ENCODE peak calls at places on chromosomes 4 and X, in seven cellular contexts. W, V, I, A, J, R and Z are unnamed samples.

GRCh38 chrX:151365579-151365978 is 31.4 kb upstream of the VMA21 start:
- DNase-seq in W (no peak), A (no peak), J (no peak), I (no peak), V (no peak), R (no peak), Z (no peak)

GRCh38 chr4:124322234-124322831 is 390.2 kb downstream of the ANKRD50 start:
- DNase-seq in R (no peak), A (no peak), W (peak; percentile 24), I (no peak), J (peak; percentile 77), V (peak; percentile 29), Z (no peak)

GRCh38 chrX:44903107-44903506 is 30.1 kb downstream of the KDM6A start:
- DNase-seq in R (no peak), W (peak; percentile 86), I (no peak), J (peak; percentile 48), A (no peak), V (no peak), Z (peak; percentile 22)

GRCh38 chr4:174423257-174423944 is 98.9 kb downstream of the HPGD start:
- DNase-seq in V (no peak), I (no peak), W (peak; percentile 95), R (peak; percentile 18), J (peak; percentile 69), A (no peak), Z (peak; percentile 46)

GRCh38 chr4:3792813-3793212 is 26.6 kb downstream of the ADRA2C start:
- DNase-seq in I (peak; percentile 13), J (no peak), A (peak; percentile 63), R (no peak), W (no peak), V (peak; percentile 82), Z (peak; percentile 15)

GRCh38 chr4:105944535-105944934 is 49.3 kb downstream of the NPNT start:
- DNase-seq in I (no peak), A (no peak), V (no peak), W (no peak), J (peak; percentile 71), R (no peak), Z (no peak)

GRCh38 chr4:121145430-121145829 is 18.7 kb downstream of the TNIP3 start:
- DNase-seq in V (no peak), J (no peak), I (no peak), W (no peak), A (no peak), R (no peak), Z (no peak)

GRCh38 chr4:151000747-151001429 is 14.2 kb downstream of the LRBA start:
- DNase-seq in W (no peak), I (no peak), R (no peak), V (peak; percentile 9), A (no peak), J (no peak), Z (no peak)

GRCh38 chrX:21374994-21375794 is 976 bp downstream of the CNKSR2 start:
- DNase-seq in R (no peak), W (no peak), V (peak; percentile 28), J (no peak), A (peak; percentile 3), I (peak; percentile 32), Z (peak; percentile 12)

GRCh38 chr4:37827030-37827705 is 682 bp downstream of the PGM2 start:
- DNase-seq in R (no peak), W (peak; percentile 65), J (peak; percentile 48), I (no peak), V (no peak), A (no peak), Z (peak; percentile 31)

GRCh38 chrX:67555578-67556203 is 11.9 kb downstream of the AR start:
- DNase-seq in W (peak; percentile 15), R (peak; percentile 14), I (peak; percentile 47), A (peak; percentile 18), J (peak; percentile 64), V (peak; percentile 32), Z (no peak)

GRCh38 chr4:113436360-113436759 is 325.2 kb downstream of the CAMK2D start:
- DNase-seq in A (no peak), W (peak; percentile 48), J (peak; percentile 91), I (no peak), V (no peak), R (peak; percentile 67), Z (no peak)

GRCh38 chr4:144403903-144404302 is 242.1 kb upstream of the HHIP start:
- DNase-seq in W (no peak), I (no peak), J (no peak), V (no peak), A (no peak), R (no peak), Z (no peak)

GRCh38 chr4:110609044-110609750 is 13.7 kb downstream of the PITX2 start:
- DNase-seq in A (no peak), I (no peak), R (no peak), V (peak; percentile 52), W (no peak), J (no peak), Z (no peak)

GRCh38 chr4:125316391-125316780 is 1.6 kb downstream of the FAT4 start:
- DNase-seq in I (peak; percentile 65), R (peak; percentile 33), V (peak; percentile 44), J (peak; percentile 41), A (peak; percentile 25), W (no peak), Z (peak; percentile 4)

GRCh38 chr4:81166431-81166830 is 48.6 kb downstream of the PRKG2 start:
- DNase-seq in W (peak; percentile 55), V (no peak), R (no peak), I (no peak), J (no peak), A (no peak), Z (no peak)

GRCh38 chr4:15234585-15235126 is 193.2 kb upstream of the C1QTNF7 start:
- DNase-seq in I (no peak), V (no peak), R (no peak), A (no peak), W (peak; percentile 92), J (peak; percentile 90), Z (no peak)

GRCh38 chrX:47080215-47080914 is 2.1 kb downstream of the RGN start:
- DNase-seq in W (no peak), A (no peak), J (no peak), V (no peak), R (no peak), I (no peak), Z (no peak)

GRCh38 chr4:82528074-82528473 is 33.7 kb downstream of the TMEM150C start:
- DNase-seq in J (no peak), A (no peak), V (no peak), I (no peak), R (no peak), W (no peak), Z (no peak)

GRCh38 chrX:149515954-149516602 is 11.0 kb upstream of the IDS start:
- DNase-seq in I (no peak), W (no peak), R (no peak), J (no peak), A (no peak), V (no peak), Z (no peak)

GRCh38 chrX:149511081-149511480 is 6.0 kb upstream of the IDS start:
- DNase-seq in A (no peak), W (peak; percentile 45), I (no peak), J (no peak), V (no peak), R (no peak), Z (no peak)

GRCh38 chrX:149510386-149510785 is 5.3 kb upstream of the IDS start:
- DNase-seq in W (no peak), R (no peak), V (peak; percentile 13), I (no peak), A (no peak), J (no peak), Z (no peak)

GRCh38 chrX:149513713-149514427 is 8.8 kb upstream of the IDS start:
- DNase-seq in A (no peak), V (no peak), I (no peak), W (no peak), R (no peak), J (peak; percentile 70), Z (peak; percentile 24)

DNA sequence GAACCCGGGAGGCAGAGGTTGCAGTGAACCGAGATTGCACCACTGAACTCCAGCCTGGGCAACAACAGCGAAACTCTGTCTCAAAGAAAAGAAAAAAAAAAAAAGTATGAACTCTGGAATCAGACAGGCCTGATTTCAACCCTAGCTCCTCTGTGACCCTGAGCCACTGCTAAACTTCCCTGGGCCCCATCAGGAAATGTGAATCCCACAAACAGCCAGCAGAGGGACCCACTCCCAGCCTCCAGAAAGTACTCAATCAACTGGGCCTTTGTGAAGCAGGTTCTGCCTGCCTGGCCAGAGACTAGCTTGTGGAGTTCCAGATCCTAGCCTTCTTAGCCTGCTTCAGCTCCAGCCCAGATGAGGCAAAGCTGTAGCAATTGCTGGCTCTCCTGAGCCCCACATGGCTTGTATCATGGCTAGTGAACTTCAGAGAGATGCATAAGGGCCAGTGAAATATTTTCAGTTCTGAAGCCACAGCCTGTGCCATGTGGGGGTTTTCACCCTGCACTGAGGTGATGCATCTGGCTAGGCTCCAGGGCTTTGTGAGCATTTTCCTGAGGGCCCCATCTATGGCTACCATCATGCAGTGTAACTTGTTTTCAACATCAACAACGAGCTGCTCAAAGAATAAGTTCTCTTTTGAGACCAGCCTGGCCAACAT is 7.2 kb upstream of the IDS start:
- DNase-seq in R (peak; percentile 31), I (peak; percentile 52), J (peak; percentile 61), V (peak; percentile 62), W (peak; percentile 35), A (peak; percentile 56), Z (peak; percentile 69)
- TF ChIP-seq CTCF in R (peak; percentile 43), I (peak; percentile 57), J (peak; percentile 62), V (peak; percentile 66), W (peak; percentile 29), A (peak; percentile 56), Z (peak; percentile 53)

DNA sequence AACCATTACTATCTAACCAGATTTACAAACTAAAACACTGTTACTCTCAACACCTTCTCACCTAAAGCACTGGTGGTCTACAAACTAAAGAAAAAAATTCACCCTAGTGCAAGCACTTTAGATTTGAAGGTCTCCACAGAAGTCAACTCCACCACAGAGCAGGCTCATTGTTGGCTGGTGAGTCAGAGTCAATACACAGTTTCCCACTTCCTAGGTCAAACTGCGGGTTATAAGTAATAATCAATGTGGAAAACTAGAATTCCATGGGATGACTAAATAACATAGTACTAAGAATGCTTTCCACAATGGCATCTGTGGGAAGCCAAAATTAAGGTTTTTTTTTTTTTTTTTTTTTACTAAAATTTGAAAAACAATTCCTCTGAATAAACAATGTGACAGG is 191.8 kb downstream of the PDGFC start:
- DNase-seq in I (no peak), A (no peak), R (no peak), J (peak; percentile 45), V (no peak), W (peak; percentile 76), Z (no peak)
- TF ChIP-seq CTCF in I (no peak), A (no peak), R (no peak), J (no peak), V (no peak), W (no peak), Z (no peak)

DNA sequence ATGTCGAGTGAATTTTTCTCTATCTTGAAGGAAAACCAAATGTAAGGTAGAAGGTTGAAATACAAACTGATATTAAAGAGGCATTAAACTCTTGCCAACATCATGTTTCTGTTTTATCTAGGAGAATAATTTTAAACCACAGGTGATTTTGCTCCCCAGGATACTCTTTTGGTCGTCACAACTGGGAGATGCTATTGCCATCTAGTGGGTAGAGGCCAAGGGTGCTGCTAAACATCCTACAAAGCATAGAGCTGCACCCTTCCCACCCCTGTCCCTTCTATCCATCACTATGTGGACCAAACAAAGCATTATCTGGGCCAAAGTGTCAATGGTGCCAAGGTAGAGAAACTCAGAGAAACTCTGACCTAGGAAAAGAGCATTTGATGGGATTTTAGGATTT is 154.6 kb upstream of the MAGEB2 start:
- DNase-seq in I (no peak), W (peak; percentile 1), R (no peak), A (peak; percentile 3), J (peak; percentile 23), V (peak; percentile 37), Z (no peak)
- TF ChIP-seq CTCF in I (no peak), W (peak; percentile 41), R (no peak), A (no peak), J (peak; percentile 51), V (peak; percentile 66), Z (no peak)

GRCh38 chr4:155207534-155208257 is 740 bp upstream of the NPY2R start:
- DNase-seq in J (peak; percentile 17), A (peak; percentile 58), W (peak; percentile 1), I (no peak), R (no peak), V (peak; percentile 83), Z (no peak)
- TF ChIP-seq CTCF in J (peak; percentile 30), A (no peak), W (no peak), I (no peak), R (no peak), V (peak; percentile 58), Z (no peak)